ENCODE peak calls at places on chromosomes 11 and 22, in six cellular contexts. One of them, this sample, is unnamed.

GRCh38 chr11:10268746-10269487 is 25.1 kb downstream of the SBF2 start:
- DNase-seq in HEK293T: no peak
- DNase-seq in DMS153: no peak
- DNase-seq in activated T-cell treated with anti-CD3 and anti-CD28 coated beads for 1 hour: no peak
- DNase-seq in GM04504: no peak
- DNase-seq in sciatic nerve: no peak
- DNase-seq in this sample: no peak

GRCh38 chr22:36332623-36333331 is 55.0 kb downstream of the MYH9 start:
- DNase-seq in HEK293T: no peak
- DNase-seq in DMS153: no peak
- DNase-seq in activated T-cell treated with anti-CD3 and anti-CD28 coated beads for 1 hour: peak; percentile 45
- DNase-seq in GM04504: no peak
- DNase-seq in sciatic nerve: no peak
- DNase-seq in this sample: no peak

GRCh38 chr22:19431641-19432091 is at the start of gene HIRA:
- DNase-seq in HEK293T: peak; percentile 85
- DNase-seq in DMS153: peak; percentile 31
- DNase-seq in activated T-cell treated with anti-CD3 and anti-CD28 coated beads for 1 hour: peak; percentile 79
- DNase-seq in GM04504: peak; percentile 39
- DNase-seq in sciatic nerve: peak; percentile 89
- DNase-seq in this sample: peak; percentile 68

GRCh38 chr11:7439921-7440320 is 45.4 kb upstream of the OLFML1 start:
- DNase-seq in HEK293T: no peak
- DNase-seq in DMS153: no peak
- DNase-seq in activated T-cell treated with anti-CD3 and anti-CD28 coated beads for 1 hour: no peak
- DNase-seq in GM04504: no peak
- DNase-seq in sciatic nerve: no peak
- DNase-seq in this sample: no peak

GRCh38 chr11:27362032-27362431 is 983 bp downstream of the CCDC34 start:
- DNase-seq in HEK293T: no peak
- DNase-seq in DMS153: no peak
- DNase-seq in activated T-cell treated with anti-CD3 and anti-CD28 coated beads for 1 hour: no peak
- DNase-seq in GM04504: no peak
- DNase-seq in sciatic nerve: no peak
- DNase-seq in this sample: no peak

GRCh38 chr11:2779981-2780849 is 80.4 kb upstream of the KCNQ1OT1 start:
- DNase-seq in HEK293T: no peak
- DNase-seq in DMS153: no peak
- DNase-seq in activated T-cell treated with anti-CD3 and anti-CD28 coated beads for 1 hour: no peak
- DNase-seq in GM04504: no peak
- DNase-seq in sciatic nerve: peak; percentile 60
- DNase-seq in this sample: no peak

GRCh38 chr11:67302571-67303131 is 679 bp upstream of the SSH3 start:
- DNase-seq in HEK293T: no peak
- DNase-seq in DMS153: no peak
- DNase-seq in activated T-cell treated with anti-CD3 and anti-CD28 coated beads for 1 hour: no peak
- DNase-seq in GM04504: no peak
- DNase-seq in sciatic nerve: peak; percentile 67
- DNase-seq in this sample: no peak

GRCh38 chr22:22060200-22061084 is 77.9 kb upstream of the TOP3B start:
- DNase-seq in HEK293T: peak; percentile 88
- DNase-seq in DMS153: peak; percentile 2
- DNase-seq in activated T-cell treated with anti-CD3 and anti-CD28 coated beads for 1 hour: peak; percentile 24
- DNase-seq in GM04504: no peak
- DNase-seq in sciatic nerve: peak; percentile 86
- DNase-seq in this sample: no peak

GRCh38 chr11:92745186-92745585 is 224.3 kb upstream of the MTNR1B start:
- DNase-seq in HEK293T: no peak
- DNase-seq in DMS153: no peak
- DNase-seq in activated T-cell treated with anti-CD3 and anti-CD28 coated beads for 1 hour: no peak
- DNase-seq in GM04504: no peak
- DNase-seq in sciatic nerve: no peak
- DNase-seq in this sample: no peak

GRCh38 chr11:33294797-33295196 is 37.6 kb downstream of the HIPK3 start:
- DNase-seq in HEK293T: no peak
- DNase-seq in DMS153: no peak
- DNase-seq in activated T-cell treated with anti-CD3 and anti-CD28 coated beads for 1 hour: no peak
- DNase-seq in GM04504: no peak
- DNase-seq in sciatic nerve: no peak
- DNase-seq in this sample: no peak

This sample was measured in GOT3.